ENCODE peak calls at places on chromosomes 4 and X, in eight cellular contexts. L is brain microvascular endothelial cell, T is ELR, B is ovary, P is activated T-cell treated with anti-CD3 and anti-CD28 coated beads for 24 hours, K is NCI-H1417 treated with DMSO at 0.1 percent for 48 hours, X is EH, A is hippocampal formation. R is an unnamed sample.

GRCh38 chr4:169251291-169252235 is 19.2 kb downstream of the SH3RF1 start:
- DNase-seq in T (peak), B (no peak), L (no peak), A (no peak), P (no peak), X (peak), K (no peak), R (no peak)

GRCh38 chr4:150540959-150541360 is 41.0 kb upstream of the MAB21L2 start:
- DNase-seq in X (no peak), T (no peak), A (no peak), B (no peak), L (no peak), P (no peak), K (no peak), R (no peak)

GRCh38 chr4:24858550-24858949 is 54.3 kb downstream of the CCDC149 start:
- DNase-seq in A (no peak), X (no peak), L (no peak), P (no peak), K (no peak), B (no peak), T (no peak), R (no peak)

GRCh38 chrX:47316276-47317025 is 53.9 kb upstream of the ZNF157 start:
- DNase-seq in B (no peak), A (no peak), L (peak), T (no peak), X (peak), K (peak), P (no peak), R (peak)

GRCh38 chr4:40720351-40720750 is 29.4 kb upstream of the NSUN7 start:
- DNase-seq in T (no peak), P (no peak), K (no peak), L (no peak), X (no peak), A (no peak), B (no peak), R (no peak)

GRCh38 chrX:12825801-12826200 is 34.6 kb downstream of the PRPS2 start:
- DNase-seq in X (peak), T (peak), K (no peak), L (peak), B (no peak), A (no peak), P (no peak), R (no peak)

GRCh38 chr4:89296871-89297270 is 10.7 kb downstream of the GPRIN3 start:
- DNase-seq in L (no peak), K (no peak), B (no peak), A (no peak), T (no peak), X (no peak), P (no peak), R (no peak)

GRCh38 chrX:20361081-20361889 is 94.6 kb upstream of the RPS6KA3 start:
- DNase-seq in B (peak), K (no peak), X (peak), T (no peak), L (peak), P (no peak), A (no peak), R (no peak)

GRCh38 chr4:73844352-73844751 is 7.9 kb downstream of the CXCL6 start:
- DNase-seq in T (peak), A (no peak), X (peak), L (peak), K (no peak), P (no peak), B (no peak), R (no peak)

GRCh38 chr4:42927946-42928345 is 35.4 kb downstream of the GRXCR1 start:
- DNase-seq in K (no peak), P (no peak), B (no peak), L (no peak), A (no peak), X (no peak), T (no peak), R (no peak)

GRCh38 chr4:38366451-38366850 is 297.5 kb upstream of the KLF3 start:
- DNase-seq in P (no peak), L (peak), B (peak), X (peak), K (no peak), T (no peak), A (no peak), R (no peak)

GRCh38 chrX:100089724-100090123 is 320.3 kb downstream of the PCDH19 start:
- DNase-seq in T (no peak), X (no peak), L (no peak), P (no peak), A (no peak), B (no peak), K (no peak), R (no peak)

GRCh38 chr4:179492260-179492844 is 2050.1 kb upstream of the AGA start:
- DNase-seq in X (no peak), P (no peak), T (no peak), B (no peak), L (no peak), K (no peak), A (no peak), R (no peak)

GRCh38 chr4:67776746-67777145 is 22.6 kb upstream of the GNRHR start:
- DNase-seq in K (no peak), L (no peak), P (no peak), B (no peak), A (no peak), X (no peak), T (no peak), R (no peak)

GRCh38 chr4:5460106-5460801 is 248.1 kb downstream of the EVC2 start:
- DNase-seq in P (no peak), T (peak), A (no peak), B (no peak), L (peak), K (no peak), X (peak), R (peak)

GRCh38 chrX:104565791-104566687 is at the start of gene IL1RAPL2:
- DNase-seq in B (no peak), X (peak), A (no peak), P (no peak), K (no peak), T (peak), L (no peak), R (peak)

R was measured in progenitor cell of endocrine pancreas.